ENCODE peak calls at places on chromosomes 12 and 14, in ten cellular contexts. H is T-helper 17 cell; O is NCI-H82; L is spleen; C is glutamatergic neuron; G is adipocyte; N is mesothelial cell of epicardium; K is activated CD8-positive, alpha-beta T cell treated with anti-CD3 and anti-CD28 coated beads, Interleukin-2, amount 10 ng/mL, durations not matched to agents 7 days and 5 days; Q is psoas muscle; Z is dermis microvascular lymphatic vessel endothelial cell. F is an unnamed sample.

GRCh38 chr14:94944636-94945258 is 174.8 kb upstream of the GSC start:
- DNase-seq in K (no peak), N (no peak), L (no peak), Z (no peak), G (no peak), H (no peak), O (no peak), C (no peak), Q (no peak), F (no peak)

GRCh38 chr12:114263031-114263825 is 142.7 kb downstream of the TBX5 start:
- DNase-seq in O (no peak), L (no peak), C (no peak), G (no peak), N (no peak), Q (no peak), H (no peak), K (no peak), Z (no peak), F (no peak)

GRCh38 chr12:1644523-1645438 is 15.8 kb downstream of the WNT5B start:
- DNase-seq in N (peak), Z (peak), K (no peak), G (peak), C (peak), Q (peak), O (peak), H (no peak), L (no peak), F (no peak)

GRCh38 chr14:71529855-71530254 is 402.4 kb upstream of the RGS6 start:
- DNase-seq in K (no peak), Z (no peak), H (no peak), N (no peak), Q (no peak), O (peak), L (no peak), G (no peak), C (peak), F (no peak)

GRCh38 chr12:46983959-46984833 is 95.2 kb upstream of the PCED1B start:
- DNase-seq in Z (peak), N (no peak), O (peak), G (peak), K (peak), L (no peak), Q (no peak), H (no peak), C (peak), F (peak)

GRCh38 chr12:67759829-67760228 is 111.3 kb downstream of the DYRK2 start:
- DNase-seq in G (no peak), L (no peak), K (no peak), O (no peak), C (no peak), Z (no peak), H (no peak), Q (no peak), N (no peak), F (no peak)

GRCh38 chr12:69694123-69694522 is 5.0 kb downstream of the BEST3 start:
- DNase-seq in O (no peak), L (no peak), Q (no peak), Z (no peak), G (no peak), N (no peak), C (no peak), K (no peak), H (no peak), F (no peak)

GRCh38 chr12:98656289-98657101 is 11.4 kb downstream of the APAF1 start:
- DNase-seq in Q (no peak), Z (no peak), H (no peak), C (no peak), K (no peak), G (no peak), O (no peak), N (no peak), L (no peak), F (no peak)

GRCh38 chr12:3310271-3311026 is 180.6 kb upstream of the PRMT8 start:
- DNase-seq in C (no peak), N (no peak), G (no peak), L (no peak), Z (no peak), H (no peak), Q (no peak), K (no peak), O (no peak), F (no peak)

GRCh38 chr12:79420146-79420618 is 270.6 kb downstream of the PAWR start:
- DNase-seq in G (peak), N (no peak), Z (peak), O (peak), L (no peak), C (no peak), H (no peak), K (no peak), Q (no peak), F (no peak)

GRCh38 chr12:70763666-70764065 is 126.4 kb upstream of the PTPRB start:
- DNase-seq in G (no peak), O (no peak), L (no peak), Z (no peak), K (no peak), H (no peak), N (no peak), Q (no peak), C (no peak), F (no peak)

GRCh38 chr12:18296201-18296908 is 35.0 kb downstream of the PIK3C2G start:
- DNase-seq in K (no peak), G (peak), L (no peak), C (no peak), H (no peak), Z (no peak), N (no peak), O (no peak), Q (no peak), F (no peak)

GRCh38 chr14:104881369-104881979 is 16.4 kb downstream of the CEP170B start:
- DNase-seq in Z (no peak), N (no peak), K (no peak), C (peak), Q (peak), H (no peak), G (no peak), O (peak), L (peak), F (no peak)

GRCh38 chr14:78701246-78701645 is 531.1 kb downstream of the NRXN3 start:
- DNase-seq in N (no peak), C (no peak), K (no peak), Z (no peak), G (peak), H (no peak), O (no peak), Q (no peak), L (no peak), F (no peak)

GRCh38 chr14:69636051-69636639 is 24.7 kb downstream of the SUSD6 start:
- DNase-seq in H (no peak), L (no peak), O (no peak), Z (no peak), C (no peak), G (no peak), K (no peak), N (no peak), Q (no peak), F (no peak)

GRCh38 chr12:56204275-56204674 is 15.0 kb upstream of the SMARCC2 start:
- DNase-seq in G (no peak), C (no peak), K (no peak), H (no peak), Q (no peak), O (no peak), L (no peak), Z (no peak), N (no peak), F (no peak)

GRCh38 chr14:90795744-90796143 is 20.5 kb downstream of the TTC7B start:
- DNase-seq in N (no peak), L (no peak), C (peak), H (no peak), Z (peak), G (peak), Q (peak), K (no peak), O (no peak), F (no peak)

GRCh38 chr12:25352078-25352918 is 101.6 kb upstream of the KRAS start:
- DNase-seq in G (peak), C (no peak), H (no peak), K (no peak), O (no peak), L (no peak), N (no peak), Q (no peak), Z (no peak), F (no peak)

GRCh38 chr14:58876613-58877012 is 238.9 kb downstream of the DACT1 start:
- DNase-seq in L (no peak), K (no peak), O (no peak), Q (no peak), H (no peak), Z (no peak), N (no peak), G (peak), C (no peak), F (no peak)

GRCh38 chr12:124397399-124397679 is 102.4 kb downstream of the RFLNA start:
- DNase-seq in G (no peak), H (no peak), N (no peak), C (no peak), L (no peak), O (peak), Q (no peak), Z (no peak), K (no peak), F (no peak)

GRCh38 chr14:54207476-54207875 is 189.3 kb upstream of the CDKN3 start:
- DNase-seq in L (no peak), Z (no peak), N (no peak), H (no peak), O (no peak), G (no peak), C (no peak), Q (no peak), K (no peak), F (no peak)

GRCh38 chr12:38930994-38931393 is 25.6 kb upstream of the CPNE8 start:
- DNase-seq in L (no peak), K (no peak), Z (no peak), G (no peak), Q (no peak), C (no peak), N (no peak), O (no peak), H (no peak), F (no peak)

F was measured in T1000.